ENCODE peak calls at places on chromosomes 4 and X, in eight cellular contexts. C is upper lobe of right lung; Q is brain microvascular endothelial cell; Y is CD8-positive, alpha-beta memory T cell; F is LoVo; M is NCI-H1105 treated with DMSO at 0.1 percent for 48 hours; G is NCI-H460; O is fibroblast of lung. Z is an unnamed sample.

GRCh38 chr4:166980419-166980818 is 253.9 kb downstream of the SPOCK3 start:
- DNase-seq in Q (no peak), M (no peak), C (no peak), Y (no peak), G (no peak), F (no peak), O (no peak), Z (no peak)

GRCh38 chr4:1293981-1294380 is 4.3 kb downstream of the MAEA start:
- DNase-seq in G (no peak), Y (no peak), O (no peak), C (no peak), M (no peak), Q (no peak), F (no peak), Z (no peak)

GRCh38 chr4:28421221-28421620 is 1560.6 kb downstream of the STIM2 start:
- DNase-seq in O (no peak), Q (no peak), Y (no peak), M (no peak), C (no peak), F (no peak), G (no peak), Z (no peak)

GRCh38 chrX:136851526-136851925 is 29.0 kb downstream of the RBMX start:
- DNase-seq in G (no peak), F (no peak), Q (no peak), Y (no peak), C (no peak), O (no peak), M (no peak), Z (no peak)

GRCh38 chr4:147747787-147748454 is 16.0 kb downstream of the ARHGAP10 start:
- DNase-seq in Q (no peak), O (no peak), M (no peak), Y (no peak), C (no peak), F (no peak), G (no peak), Z (no peak)

GRCh38 chr4:132299866-132300265 is 849.2 kb upstream of the PCDH10 start:
- DNase-seq in Q (no peak), F (no peak), Y (no peak), O (peak), G (no peak), C (no peak), M (peak), Z (no peak)

GRCh38 chrX:118773782-118774181 is 46.4 kb downstream of the IL13RA1 start:
- DNase-seq in F (peak), C (no peak), O (no peak), Y (no peak), M (peak), G (no peak), Q (no peak), Z (no peak)

GRCh38 chrX:4263005-4263404 is 549.6 kb upstream of the PRKX start:
- DNase-seq in Y (no peak), M (peak), Q (no peak), O (no peak), F (peak), G (no peak), C (no peak), Z (no peak)

GRCh38 chr4:2786152-2786671 is 6.7 kb upstream of the SH3BP2 start:
- DNase-seq in F (no peak), M (no peak), Y (peak), G (no peak), O (no peak), Q (no peak), C (no peak), Z (no peak)

GRCh38 chrX:118346258-118347094 is 570 bp downstream of the WDR44 start:
- DNase-seq in F (peak), Q (peak), O (no peak), C (peak), G (peak), M (peak), Y (peak), Z (peak)

GRCh38 chr4:118738999-118739690 is 54.0 kb downstream of the METTL14 start:
- DNase-seq in F (no peak), G (no peak), M (no peak), Y (no peak), C (no peak), Q (no peak), O (no peak), Z (no peak)

GRCh38 chrX:150303386-150304097 is 59.6 kb upstream of the MAMLD1 start:
- DNase-seq in M (no peak), G (no peak), Q (no peak), Y (no peak), O (no peak), F (no peak), C (no peak), Z (no peak)

GRCh38 chrX:97628807-97629596 is 745.3 kb downstream of the RPA4 start:
- DNase-seq in F (no peak), G (no peak), C (no peak), M (peak), Q (no peak), O (no peak), Y (no peak), Z (no peak)

GRCh38 chr4:146520894-146521542 is 722 bp downstream of the SLC10A7 start:
- DNase-seq in C (no peak), Q (peak), F (peak), G (peak), Y (peak), O (peak), M (peak), Z (peak)

GRCh38 chr4:150436598-150437370 is 145.2 kb upstream of the MAB21L2 start:
- DNase-seq in Y (no peak), F (no peak), G (no peak), M (no peak), Q (no peak), O (no peak), C (no peak), Z (no peak)

GRCh38 chr4:3114377-3114776 is 39.9 kb downstream of the HTT start:
- DNase-seq in O (no peak), Y (no peak), C (no peak), M (no peak), Q (no peak), G (no peak), F (no peak), Z (no peak)

GRCh38 chr4:21952549-21952948 is 4.0 kb upstream of the KCNIP4 start:
- DNase-seq in O (no peak), G (no peak), C (no peak), Y (no peak), M (no peak), Q (no peak), F (no peak), Z (no peak)

GRCh38 chr4:114728426-114728825 is 129.8 kb downstream of the UGT8 start:
- DNase-seq in O (no peak), Y (no peak), M (no peak), Q (no peak), F (no peak), C (no peak), G (no peak), Z (no peak)

GRCh38 chrX:115624916-115625315 is 63.9 kb downstream of the PLS3 start:
- DNase-seq in F (no peak), Y (no peak), C (no peak), G (no peak), O (no peak), M (no peak), Q (no peak), Z (no peak)

GRCh38 chr4:149409186-149410056 is 406.2 kb downstream of the IQCM start:
- DNase-seq in Y (no peak), C (no peak), Q (peak), F (peak), O (peak), G (peak), M (no peak), Z (no peak)

GRCh38 chr4:87118826-87119225 is 101.6 kb downstream of the KLHL8 start:
- DNase-seq in O (peak), G (no peak), Y (no peak), Q (peak), C (no peak), M (no peak), F (no peak), Z (no peak)

GRCh38 chrX:21658746-21659145 is 616 bp upstream of the KLHL34 start:
- DNase-seq in O (no peak), Q (no peak), C (no peak), M (no peak), Y (no peak), F (no peak), G (no peak), Z (no peak)

GRCh38 chr4:164204434-164204833 is 549.5 kb upstream of the SMIM31 start:
- DNase-seq in Y (no peak), C (no peak), F (peak), Q (peak), O (peak), M (no peak), G (peak), Z (no peak)

GRCh38 chr4:108426493-108426892 is 193.9 kb upstream of the RPL34 start:
- DNase-seq in C (no peak), Q (peak), O (peak), Y (no peak), M (no peak), F (no peak), G (no peak), Z (no peak)

GRCh38 chr4:74018771-74019170 is 19.7 kb downstream of the CXCL3 start:
- DNase-seq in M (no peak), F (no peak), O (no peak), G (no peak), C (no peak), Q (no peak), Y (no peak), Z (no peak)

GRCh38 chr4:99821918-99822503 is 5.4 kb downstream of the DAPP1 start:
- DNase-seq in Y (no peak), C (no peak), O (no peak), F (no peak), Q (no peak), M (no peak), G (no peak), Z (peak)

GRCh38 chrX:69988955-69989394 is 60.8 kb downstream of the AWAT2 start:
- DNase-seq in Q (no peak), F (no peak), Y (peak), M (no peak), G (no peak), C (no peak), O (no peak), Z (no peak)

GRCh38 chr4:147465461-147465860 is 15.4 kb upstream of the EDNRA start:
- DNase-seq in F (no peak), O (no peak), Q (no peak), M (no peak), Y (no peak), C (no peak), G (no peak), Z (no peak)

GRCh38 chr4:25020240-25020639 is 10.5 kb downstream of the LGI2 start:
- DNase-seq in G (peak), C (no peak), M (no peak), O (peak), F (no peak), Q (no peak), Y (no peak), Z (no peak)

GRCh38 chr4:79917246-79917645 is 155.8 kb downstream of the ANTXR2 start:
- DNase-seq in Q (peak), F (peak), O (peak), M (no peak), Y (peak), G (peak), C (no peak), Z (peak)

GRCh38 chr4:59904331-59904730 is 1295.8 kb upstream of the ADGRL3 start:
- DNase-seq in Q (no peak), C (no peak), M (no peak), F (no peak), O (no peak), Y (no peak), G (no peak), Z (no peak)

GRCh38 chr4:5874811-5875465 is 17.9 kb downstream of the CRMP1 start:
- DNase-seq in Q (no peak), C (no peak), O (peak), G (no peak), F (no peak), Y (no peak), M (no peak), Z (no peak)

GRCh38 chr4:183098723-183099536 is at the start of gene WWC2:
- DNase-seq in O (peak), Q (peak), F (peak), M (peak), Y (peak), G (peak), C (peak), Z (peak)

Z was measured in GF-D8.